ENCODE peak calls at places on chromosomes 6 and 20, in ten cellular contexts. E is GM12865, A is fibroblast of villous mesenchyme, U is dorsolateral prefrontal cortex, W is uterus, D is fibroblast of lung, N is astrocyte of the spinal cord, Z is choroid plexus epithelial cell, H is adrenal gland, V is AG09309. T is an unnamed sample.

GRCh38 chr6:131038612-131039344 is 24.3 kb downstream of the EPB41L2 start:
- DNase-seq in E (no peak), A (peak), U (no peak), W (no peak), D (peak), N (peak), Z (peak), H (no peak), V (no peak), T (no peak)

GRCh38 chr6:167699141-167700036 is 127.3 kb upstream of the AFDN start:
- DNase-seq in E (peak), A (no peak), U (no peak), W (peak), D (no peak), N (peak), Z (peak), H (peak), V (no peak), T (no peak)

GRCh38 chr6:168347053-168347452 is 27.5 kb upstream of the DACT2 start:
- DNase-seq in E (no peak), A (no peak), U (no peak), W (no peak), D (no peak), N (no peak), Z (no peak), H (no peak), V (no peak), T (no peak)

GRCh38 chr6:90421656-90422055 is 125.0 kb upstream of the BACH2 start:
- DNase-seq in E (no peak), A (no peak), U (no peak), W (no peak), D (no peak), N (no peak), Z (no peak), H (no peak), V (no peak), T (no peak)

GRCh38 chr6:157761331-157761921 is 61.6 kb upstream of the SNX9 start:
- DNase-seq in E (peak), A (peak), U (no peak), W (peak), D (peak), N (peak), Z (peak), H (no peak), V (no peak), T (peak)

GRCh38 chr20:24494460-24494920 is 25.1 kb downstream of the SYNDIG1 start:
- DNase-seq in E (no peak), A (no peak), U (no peak), W (no peak), D (no peak), N (no peak), Z (no peak), H (no peak), V (no peak), T (no peak)

GRCh38 chr20:4283011-4283410 is 267.7 kb upstream of the RNF24 start:
- DNase-seq in E (no peak), A (no peak), U (no peak), W (no peak), D (no peak), N (no peak), Z (no peak), H (no peak), V (peak), T (no peak)

GRCh38 chr6:24431045-24431451 is 28.3 kb downstream of the MRS2 start:
- DNase-seq in E (peak), A (peak), U (no peak), W (no peak), D (peak), N (peak), Z (peak), H (no peak), V (peak), T (no peak)

GRCh38 chr20:1711826-1712601 is 54.4 kb upstream of the SIRPG start:
- DNase-seq in E (no peak), A (peak), U (peak), W (no peak), D (no peak), N (no peak), Z (no peak), H (no peak), V (no peak), T (no peak)

GRCh38 chr20:25136643-25137559 is 55.0 kb upstream of the VSX1 start:
- DNase-seq in E (no peak), A (peak), U (peak), W (no peak), D (peak), N (peak), Z (peak), H (peak), V (peak), T (peak)

GRCh38 chr20:16299892-16300291 is 273.4 kb downstream of the KIF16B start:
- DNase-seq in E (no peak), A (no peak), U (no peak), W (no peak), D (peak), N (no peak), Z (no peak), H (no peak), V (no peak), T (no peak)

GRCh38 chr6:35251949-35252348 is 7.6 kb upstream of the ZNF76 start:
- DNase-seq in E (no peak), A (no peak), U (no peak), W (no peak), D (no peak), N (no peak), Z (no peak), H (no peak), V (no peak), T (no peak)

GRCh38 chr6:33665957-33666356 is 44.8 kb downstream of the ITPR3 start:
- DNase-seq in E (no peak), A (no peak), U (no peak), W (no peak), D (no peak), N (no peak), Z (no peak), H (no peak), V (no peak), T (no peak)
- H3K4me3 ChIP-seq in E (no peak), A (no peak), U (no peak), W (no peak), D (no peak), N (no peak), Z (no peak), H (no peak), V (no peak), T (no peak)

GRCh38 chr20:48986899-48987298 is 59.2 kb upstream of the CSE1L start:
- DNase-seq in E (no peak), A (no peak), U (no peak), W (no peak), D (no peak), N (no peak), Z (peak), H (no peak), V (no peak), T (no peak)
- TF ChIP-seq CTCF in E (peak), A (peak), U (peak), W (no peak), D (peak), N (peak), Z (peak), H (peak), V (peak), T (peak)

GRCh38 chr6:51213806-51214205 is 395.1 kb downstream of the TFAP2B start:
- DNase-seq in E (no peak), A (no peak), U (no peak), W (no peak), D (no peak), N (no peak), Z (no peak), H (no peak), V (no peak), T (no peak)

GRCh38 chr6:51209651-51210050 is 391.0 kb downstream of the TFAP2B start:
- DNase-seq in E (no peak), A (no peak), U (no peak), W (no peak), D (no peak), N (no peak), Z (no peak), H (no peak), V (no peak), T (no peak)

GRCh38 chr6:51218181-51218580 is 399.5 kb downstream of the TFAP2B start:
- DNase-seq in E (no peak), A (no peak), U (no peak), W (no peak), D (no peak), N (no peak), Z (no peak), H (no peak), V (no peak), T (no peak)

GRCh38 chr6:51214442-51214841 is 395.8 kb downstream of the TFAP2B start:
- DNase-seq in E (peak), A (no peak), U (no peak), W (no peak), D (no peak), N (no peak), Z (no peak), H (no peak), V (no peak), T (no peak)
- H3K4me3 ChIP-seq in E (no peak), A (no peak), U (peak), W (no peak), D (no peak), N (no peak), Z (no peak), H (no peak), V (no peak), T (no peak)

GRCh38 chr6:42420741-42421140 is 31.0 kb downstream of the TRERF1 start:
- DNase-seq in E (no peak), A (no peak), U (no peak), W (no peak), D (no peak), N (no peak), Z (no peak), H (no peak), V (no peak), T (no peak)

GRCh38 chr6:42417641-42418112 is 34.0 kb downstream of the TRERF1 start:
- DNase-seq in E (no peak), A (no peak), U (no peak), W (no peak), D (no peak), N (peak), Z (no peak), H (no peak), V (no peak), T (no peak)

GRCh38 chr6:42423244-42423643 is 28.5 kb downstream of the TRERF1 start:
- DNase-seq in E (peak), A (no peak), U (no peak), W (no peak), D (no peak), N (no peak), Z (no peak), H (peak), V (no peak), T (no peak)

GRCh38 chr6:42418739-42419138 is 33.0 kb downstream of the TRERF1 start:
- DNase-seq in E (no peak), A (no peak), U (no peak), W (no peak), D (no peak), N (no peak), Z (no peak), H (no peak), V (no peak), T (no peak)

DNA sequence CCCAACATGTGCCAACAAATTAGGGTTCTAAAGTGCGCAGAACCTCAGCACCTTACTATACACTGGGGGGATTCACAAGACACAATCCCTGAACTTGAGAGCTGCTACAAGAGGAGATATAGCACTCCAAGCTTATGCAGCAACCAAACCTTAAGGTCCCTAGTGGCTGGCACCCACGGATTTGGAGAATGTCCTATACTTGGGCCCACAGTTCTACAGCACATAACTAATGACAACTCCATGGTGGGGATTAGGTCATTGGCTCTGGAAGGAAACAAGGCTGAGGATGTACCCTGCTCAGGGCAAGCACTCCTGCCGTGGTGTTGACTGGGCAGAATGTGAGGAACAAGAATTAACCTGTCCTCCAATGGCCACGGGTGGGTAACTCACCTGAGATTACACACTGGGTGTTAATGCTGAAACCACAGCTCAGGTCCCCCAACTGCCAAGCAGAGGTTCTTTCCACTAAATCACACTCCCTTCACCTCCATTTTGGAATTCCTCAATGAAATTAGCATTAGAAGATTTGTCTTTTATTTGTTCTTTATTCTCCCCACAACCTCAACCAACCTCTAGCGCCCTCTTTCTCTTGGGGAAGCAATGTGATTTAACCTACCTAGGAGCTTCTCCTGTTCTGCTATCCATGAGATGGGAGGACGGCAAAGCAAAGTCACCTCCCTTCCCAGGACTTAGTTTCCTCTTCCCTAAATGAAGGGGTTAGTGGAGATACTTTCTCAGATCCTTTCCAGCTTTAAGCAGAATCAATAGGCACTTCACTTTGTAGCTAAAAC is 32.0 kb downstream of the TRERF1 start:
- DNase-seq in E (no peak), A (no peak), U (no peak), W (no peak), D (no peak), N (no peak), Z (no peak), H (no peak), V (no peak), T (no peak)
- TF ChIP-seq CTCF in E (no peak), A (no peak), U (no peak), W (no peak), D (no peak), N (no peak), Z (no peak), H (no peak), V (no peak), T (no peak)

GRCh38 chr6:38355519-38355918 is 284.2 kb downstream of the BTBD9 start:
- DNase-seq in E (peak), A (no peak), U (no peak), W (no peak), D (no peak), N (no peak), Z (no peak), H (no peak), V (no peak), T (no peak)
- H3K4me3 ChIP-seq in E (peak), A (no peak), U (no peak), W (no peak), D (no peak), N (no peak), Z (no peak), H (no peak), V (no peak), T (no peak)

GRCh38 chr20:3175270-3175669 is 1.9 kb upstream of the LZTS3 start:
- DNase-seq in E (no peak), A (no peak), U (no peak), W (no peak), D (no peak), N (no peak), Z (no peak), H (no peak), V (no peak), T (no peak)

GRCh38 chr20:3172933-3173581 is at the start of gene LZTS3:
- DNase-seq in E (peak), A (peak), U (peak), W (peak), D (peak), N (peak), Z (peak), H (peak), V (no peak), T (no peak)

GRCh38 chr20:3174442-3175263 is 1.3 kb upstream of the LZTS3 start:
- DNase-seq in E (no peak), A (peak), U (no peak), W (no peak), D (peak), N (peak), Z (peak), H (no peak), V (no peak), T (no peak)

GRCh38 chr20:3172126-3172932 is 1.0 kb downstream of the LZTS3 start:
- DNase-seq in E (no peak), A (no peak), U (no peak), W (no peak), D (no peak), N (no peak), Z (no peak), H (no peak), V (no peak), T (no peak)

GRCh38 chr20:3173582-3174441 is 463 bp upstream of the LZTS3 start:
- DNase-seq in E (peak), A (peak), U (peak), W (peak), D (peak), N (peak), Z (peak), H (peak), V (no peak), T (no peak)
- TF ChIP-seq CTCF in E (no peak), A (peak), U (no peak), W (no peak), D (no peak), N (peak), Z (peak), H (peak), V (no peak), T (peak)

DNA sequence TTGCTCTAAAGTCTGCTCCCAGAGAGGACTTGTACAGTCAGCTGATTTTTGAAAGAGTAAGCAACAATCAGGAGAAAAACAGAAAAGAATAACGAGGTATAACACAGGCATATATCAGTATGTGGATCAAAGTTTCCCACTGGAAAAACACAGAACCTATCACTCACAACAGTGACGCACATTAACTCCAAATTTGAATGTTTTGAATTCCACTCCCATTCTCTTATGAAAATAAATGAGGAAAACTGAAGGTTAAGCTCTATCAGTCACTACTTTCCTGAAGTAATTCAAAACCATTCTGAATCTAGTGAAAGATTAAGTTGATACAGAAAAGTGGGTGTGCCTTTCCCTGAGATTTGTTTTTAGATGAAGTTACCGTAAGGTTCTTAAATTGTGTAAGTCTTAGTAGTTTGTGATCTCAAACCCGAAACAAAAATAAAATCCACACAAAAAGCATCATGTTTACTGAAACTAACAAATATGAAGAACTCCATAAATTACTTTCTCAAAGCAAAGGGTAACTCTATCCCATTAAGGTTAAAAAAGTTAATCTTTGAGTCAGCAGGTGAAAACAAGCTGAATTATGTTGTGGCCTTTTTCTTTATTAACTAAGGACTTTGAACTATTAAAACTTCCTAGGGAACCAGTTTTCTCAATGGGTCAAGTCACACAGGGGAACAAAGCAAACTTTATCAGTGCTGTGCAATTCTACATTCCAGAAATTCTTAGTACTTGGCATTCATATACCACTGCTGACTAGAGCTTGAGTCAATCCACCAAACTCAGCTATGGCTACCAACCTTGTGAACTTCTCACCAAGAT is 115.7 kb downstream of the OGFRL1 start:
- DNase-seq in E (no peak), A (peak), U (no peak), W (no peak), D (peak), N (peak), Z (peak), H (no peak), V (no peak), T (peak)
- H3K4me3 ChIP-seq in E (no peak), A (no peak), U (peak), W (no peak), D (peak), N (no peak), Z (peak), H (no peak), V (no peak), T (peak)

DNA sequence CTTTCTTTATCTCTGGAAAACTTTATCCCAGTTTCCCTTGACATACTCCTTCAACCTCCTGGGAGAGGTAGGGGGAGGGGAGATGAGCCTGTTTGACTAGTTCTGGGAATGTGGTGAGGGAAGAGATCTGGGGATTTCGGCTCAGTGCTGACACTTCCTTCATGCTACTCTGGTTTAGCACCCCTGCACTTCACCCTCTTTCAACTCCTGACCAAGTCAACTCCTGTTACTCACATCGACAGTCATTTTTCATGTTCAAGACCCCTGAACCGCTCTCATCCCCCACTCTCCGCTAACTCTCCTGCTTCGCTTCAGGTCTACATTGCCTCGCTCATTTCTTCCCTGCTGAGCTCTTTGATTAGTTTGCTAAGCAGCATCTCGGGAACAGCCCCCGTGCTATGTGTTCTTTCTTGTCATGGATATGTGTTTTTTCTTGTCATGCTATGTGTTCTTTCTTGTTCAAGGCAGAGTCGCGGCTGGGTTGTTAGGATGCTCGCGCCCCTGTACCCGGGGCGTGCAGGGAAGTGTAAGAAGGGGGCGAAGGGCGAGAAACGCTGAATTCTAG is 16.6 kb upstream of the TRIM27 start:
- DNase-seq in E (peak), A (peak), U (peak), W (peak), D (no peak), N (no peak), Z (no peak), H (peak), V (no peak), T (no peak)
- TF ChIP-seq CTCF in E (no peak), A (no peak), U (no peak), W (no peak), D (no peak), N (no peak), Z (no peak), H (no peak), V (no peak), T (no peak)

T was measured in retinal pigment epithelial cell.